ENCODE peak calls at places on chromosomes 13 and 19, in eight cellular contexts. B, J, D, S, V, C, F and A are unnamed samples.

GRCh38 chr13:98252931-98253470 is 75.9 kb upstream of the RNF113B start:
- DNase-seq in B (no peak), J (no peak), D (no peak), S (no peak), V (no peak), C (no peak), F (no peak), A (no peak)

GRCh38 chr13:59691501-59692066 is 472.1 kb downstream of the DIAPH3 start:
- DNase-seq in B (no peak), J (no peak), D (no peak), S (no peak), V (no peak), C (no peak), F (peak), A (no peak)

GRCh38 chr13:42478531-42479156 is 95.3 kb upstream of the TNFSF11 start:
- DNase-seq in B (no peak), J (no peak), D (no peak), S (no peak), V (no peak), C (no peak), F (no peak), A (no peak)

GRCh38 chr19:47765522-47766358 is 12.8 kb upstream of the SELENOW start:
- DNase-seq in B (peak), J (peak), D (peak), S (peak), V (peak), C (peak), F (no peak), A (no peak)

GRCh38 chr19:36111200-36111539 is 227 bp downstream of the OVOL3 start:
- DNase-seq in B (no peak), J (no peak), D (no peak), S (no peak), V (no peak), C (no peak), F (no peak), A (no peak)

GRCh38 chr19:11152318-11153062 is 3.1 kb downstream of the SPC24 start:
- DNase-seq in B (no peak), J (peak), D (peak), S (peak), V (peak), C (peak), F (no peak), A (no peak)

GRCh38 chr19:29495971-29496441 is 29.8 kb upstream of the VSTM2B start:
- DNase-seq in B (no peak), J (peak), D (no peak), S (no peak), V (no peak), C (no peak), F (no peak), A (peak)

GRCh38 chr13:25064396-25064795 is 31.5 kb upstream of the PABPC3 start:
- DNase-seq in B (no peak), J (no peak), D (no peak), S (no peak), V (no peak), C (no peak), F (no peak), A (no peak)

GRCh38 chr13:105573134-105573533 is 962.3 kb downstream of the EFNB2 start:
- DNase-seq in B (no peak), J (no peak), D (no peak), S (no peak), V (no peak), C (no peak), F (no peak), A (no peak)

GRCh38 chr19:38924383-38924782 is 6.2 kb downstream of the SARS2 start:
- DNase-seq in B (no peak), J (no peak), D (no peak), S (no peak), V (no peak), C (no peak), F (no peak), A (no peak)

GRCh38 chr19:44890366-44891015 is 563 bp upstream of the TOMM40 start:
- DNase-seq in B (no peak), J (no peak), D (no peak), S (peak), V (peak), C (no peak), F (peak), A (no peak)

GRCh38 chr19:39409886-39410619 is 2.4 kb upstream of the PLEKHG2 start:
- DNase-seq in B (peak), J (peak), D (peak), S (peak), V (no peak), C (peak), F (no peak), A (no peak)

GRCh38 chr13:107866666-107867623 is 348.4 kb downstream of the LIG4 start:
- DNase-seq in B (peak), J (no peak), D (no peak), S (no peak), V (no peak), C (no peak), F (no peak), A (no peak)

GRCh38 chr13:44218501-44219240 is 155.0 kb upstream of the SERP2 start:
- DNase-seq in B (no peak), J (peak), D (peak), S (peak), V (peak), C (peak), F (no peak), A (no peak)

GRCh38 chr13:75178436-75178835 is 303.5 kb downstream of the TBC1D4 start:
- DNase-seq in B (no peak), J (no peak), D (no peak), S (no peak), V (no peak), C (no peak), F (no peak), A (no peak)

GRCh38 chr13:110010433-110011135 is 224.2 kb upstream of the IRS2 start:
- DNase-seq in B (no peak), J (no peak), D (no peak), S (no peak), V (no peak), C (no peak), F (no peak), A (no peak)

GRCh38 chr19:7986321-7987083 is 18.9 kb downstream of the ELAVL1 start:
- DNase-seq in B (no peak), J (no peak), D (no peak), S (no peak), V (no peak), C (no peak), F (no peak), A (no peak)

GRCh38 chr13:110525328-110526319 is 35.9 kb downstream of the RAB20 start:
- DNase-seq in B (no peak), J (peak), D (no peak), S (peak), V (no peak), C (peak), F (no peak), A (no peak)

GRCh38 chr13:75495938-75496337 is 14.0 kb upstream of the TBC1D4 start:
- DNase-seq in B (no peak), J (no peak), D (no peak), S (no peak), V (no peak), C (no peak), F (peak), A (no peak)

GRCh38 chr19:44846455-44847143 is 502 bp downstream of the NECTIN2 start:
- DNase-seq in B (peak), J (peak), D (peak), S (peak), V (no peak), C (peak), F (no peak), A (peak)

GRCh38 chr13:25905411-25906010 is 146.3 kb downstream of the SHISA2 start:
- DNase-seq in B (no peak), J (no peak), D (no peak), S (no peak), V (no peak), C (no peak), F (no peak), A (no peak)

GRCh38 chr13:106911602-106912001 is 343.7 kb upstream of the ARGLU1 start:
- DNase-seq in B (no peak), J (no peak), D (no peak), S (no peak), V (no peak), C (no peak), F (no peak), A (no peak)

GRCh38 chr19:11166281-11167142 is 10.9 kb upstream of the SPC24 start:
- DNase-seq in B (no peak), J (peak), D (peak), S (peak), V (no peak), C (no peak), F (peak), A (no peak)

GRCh38 chr13:52599037-52599852 is 43.0 kb upstream of the HNRNPA1L2 start:
- DNase-seq in B (no peak), J (no peak), D (no peak), S (no peak), V (no peak), C (no peak), F (no peak), A (no peak)

GRCh38 chr13:101529419-101529818 is 76.9 kb downstream of the ITGBL1 start:
- DNase-seq in B (no peak), J (no peak), D (no peak), S (no peak), V (no peak), C (no peak), F (no peak), A (no peak)

GRCh38 chr13:20274466-20274865 is 42.3 kb upstream of the GJB6 start:
- DNase-seq in B (no peak), J (no peak), D (no peak), S (no peak), V (no peak), C (no peak), F (no peak), A (no peak)

GRCh38 chr19:2461751-2462634 is 5.2 kb upstream of the LMNB2 start:
- DNase-seq in B (peak), J (no peak), D (peak), S (peak), V (no peak), C (peak), F (no peak), A (peak)

DNA sequence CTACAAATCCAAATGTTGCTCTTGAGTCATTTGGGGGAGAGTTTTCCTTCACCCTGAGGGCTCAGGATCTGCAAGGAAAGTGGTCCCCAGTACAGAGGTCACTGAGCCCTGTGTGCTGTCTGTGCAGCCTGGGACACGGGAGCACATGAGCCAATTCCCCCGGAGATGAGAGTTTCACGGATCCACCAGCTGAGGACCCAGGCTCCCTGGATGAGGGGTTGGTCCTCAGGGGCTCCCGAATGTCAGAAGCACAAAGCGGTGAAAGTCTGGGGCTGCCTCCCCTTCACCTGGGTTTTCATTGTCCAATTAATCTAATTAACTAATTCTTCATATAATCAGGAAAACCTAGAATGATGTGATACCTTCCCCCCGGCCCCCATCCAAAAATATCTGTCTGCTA is 13.6 kb upstream of the LILRB2 start:
- DNase-seq in B (no peak), J (peak), D (no peak), S (no peak), V (peak), C (no peak), F (no peak), A (no peak)
- TF ChIP-seq CTCF in B (no peak), J (no peak), D (no peak), S (no peak), V (no peak), C (no peak), F (no peak), A (no peak)

GRCh38 chr13:63706751-63707150 is 2291.1 kb upstream of the PCDH20 start:
- DNase-seq in B (no peak), J (no peak), D (no peak), S (no peak), V (no peak), C (no peak), F (no peak), A (no peak)
- TF ChIP-seq CTCF in B (no peak), J (no peak), D (no peak), S (no peak), V (no peak), C (no peak), F (no peak), A (no peak)

DNA sequence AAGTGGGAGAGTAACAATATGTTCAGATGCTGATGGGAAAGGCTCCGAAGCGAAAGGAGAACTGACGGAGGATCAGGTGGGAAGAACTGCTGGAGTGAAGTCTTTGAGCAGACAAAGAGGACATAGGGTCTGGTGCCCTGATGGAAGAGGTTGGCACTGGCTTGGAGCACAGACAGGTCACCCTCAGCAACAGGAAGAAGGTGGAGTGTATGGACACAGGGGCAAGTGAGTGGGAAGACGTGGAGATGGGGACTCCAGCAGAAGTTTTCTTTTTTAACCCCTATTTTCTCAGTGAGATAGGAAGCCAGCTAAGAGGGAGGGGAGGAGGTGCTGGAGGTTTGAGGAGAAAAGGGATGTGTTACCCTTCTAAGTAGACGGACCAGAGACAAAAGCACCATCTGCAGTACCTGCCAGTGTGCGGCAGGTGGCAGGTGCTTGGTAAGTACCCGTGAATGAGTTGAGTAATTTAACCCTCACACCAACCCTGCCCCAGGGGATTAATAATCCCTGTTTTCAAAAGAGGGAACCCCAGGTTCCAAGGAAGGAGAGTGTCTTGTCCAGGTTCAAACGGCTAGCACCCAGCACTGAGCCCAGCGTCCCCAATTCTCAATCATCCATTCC is 11.2 kb downstream of the HAS1 start:
- DNase-seq in B (no peak), J (no peak), D (no peak), S (no peak), V (no peak), C (no peak), F (no peak), A (no peak)
- TF ChIP-seq CTCF in B (no peak), J (no peak), D (no peak), S (peak), V (peak), C (no peak), F (peak), A (peak)

DNA sequence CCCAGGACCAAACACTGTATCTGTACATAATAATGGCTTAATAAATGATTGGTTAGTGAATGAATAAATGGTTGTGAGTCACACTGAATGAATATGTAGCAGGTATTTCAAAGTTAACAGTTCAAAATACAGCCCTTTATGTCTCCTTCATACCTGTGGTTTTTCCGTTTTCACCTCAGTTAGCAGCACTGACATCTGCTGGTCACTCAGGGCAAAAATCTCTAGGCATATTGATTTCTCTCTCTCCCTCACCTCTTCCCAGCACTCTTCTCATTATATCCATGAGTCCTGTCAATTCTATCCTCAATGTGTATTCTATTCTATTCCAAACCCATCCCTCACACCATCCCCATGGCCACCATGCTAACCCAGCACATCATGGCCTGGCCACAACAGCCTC is 76.2 kb downstream of the PEG3 start:
- DNase-seq in B (no peak), J (no peak), D (no peak), S (no peak), V (no peak), C (no peak), F (no peak), A (no peak)
- TF ChIP-seq CTCF in B (no peak), J (no peak), D (no peak), S (no peak), V (no peak), C (no peak), F (no peak), A (no peak)

GRCh38 chr19:4589579-4590410 is 30.3 kb upstream of the SEMA6B start:
- DNase-seq in B (peak), J (no peak), D (no peak), S (peak), V (no peak), C (no peak), F (no peak), A (no peak)
- TF ChIP-seq CTCF in B (peak), J (peak), D (peak), S (peak), V (no peak), C (no peak), F (peak), A (peak)

GRCh38 chr13:39417131-39417530 is 185.9 kb downstream of the LHFPL6 start:
- DNase-seq in B (peak), J (no peak), D (no peak), S (peak), V (no peak), C (no peak), F (no peak), A (no peak)
- TF ChIP-seq CTCF in B (peak), J (no peak), D (no peak), S (peak), V (no peak), C (no peak), F (no peak), A (no peak)

DNA sequence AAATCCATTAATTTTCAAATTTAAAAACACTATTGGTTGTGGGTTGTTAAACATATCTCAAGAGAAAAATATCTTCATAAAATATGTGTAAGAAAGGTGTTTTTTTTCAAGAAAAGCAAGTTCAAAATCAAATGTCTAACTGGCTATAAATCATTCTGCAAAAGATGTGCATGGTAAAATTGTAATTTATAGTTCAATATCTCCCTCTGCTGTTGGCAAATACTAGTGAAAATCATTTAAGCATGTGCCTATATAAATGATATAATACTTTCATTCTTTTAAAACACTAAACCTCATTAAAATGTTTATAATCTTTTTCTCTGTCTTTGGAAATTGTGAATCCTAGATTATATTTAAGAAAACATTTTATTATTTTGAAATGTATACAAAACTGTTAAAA is 17.2 kb upstream of the SLITRK6 start:
- DNase-seq in B (no peak), J (no peak), D (no peak), S (no peak), V (no peak), C (no peak), F (no peak), A (no peak)
- TF ChIP-seq CTCF in B (no peak), J (no peak), D (no peak), S (no peak), V (no peak), C (no peak), F (no peak), A (peak)

DNA sequence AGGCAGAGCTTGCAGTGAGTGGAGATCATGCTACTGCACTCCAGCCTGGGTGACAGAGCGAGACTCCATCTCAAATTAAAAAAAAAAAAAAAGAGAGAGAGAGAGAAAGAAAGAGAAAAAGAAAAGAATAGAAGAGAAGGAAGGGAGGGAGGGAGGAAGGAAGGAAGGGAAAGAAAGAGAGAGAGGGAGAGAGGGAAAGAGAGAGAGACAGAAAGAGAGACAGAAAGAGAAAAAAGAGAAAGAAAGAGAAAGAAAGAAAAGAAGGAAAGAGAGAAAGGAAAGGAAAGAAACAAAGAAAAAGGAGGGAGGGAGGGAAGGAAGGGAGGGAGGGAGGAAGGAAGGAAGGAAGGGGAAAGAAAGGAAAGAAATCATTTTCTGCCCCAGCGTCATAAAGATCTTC is 7.0 kb upstream of the UNC13A start:
- DNase-seq in B (no peak), J (no peak), D (no peak), S (no peak), V (no peak), C (no peak), F (no peak), A (no peak)
- TF ChIP-seq CTCF in B (no peak), J (no peak), D (no peak), S (no peak), V (no peak), C (no peak), F (no peak), A (no peak)

GRCh38 chr13:40812724-40813445 is 23.5 kb downstream of the SLC25A15 start:
- DNase-seq in B (no peak), J (no peak), D (no peak), S (no peak), V (no peak), C (peak), F (no peak), A (no peak)

GRCh38 chr13:40812102-40812501 is 22.7 kb downstream of the SLC25A15 start:
- DNase-seq in B (no peak), J (no peak), D (no peak), S (no peak), V (no peak), C (no peak), F (no peak), A (no peak)

GRCh38 chr13:40809471-40809870 is 20.1 kb downstream of the SLC25A15 start:
- DNase-seq in B (no peak), J (no peak), D (no peak), S (no peak), V (no peak), C (no peak), F (no peak), A (no peak)

GRCh38 chr13:40814803-40815202 is 25.4 kb downstream of the SLC25A15 start:
- DNase-seq in B (no peak), J (no peak), D (no peak), S (no peak), V (no peak), C (no peak), F (no peak), A (no peak)

GRCh38 chr13:40813662-40814454 is 24.4 kb downstream of the SLC25A15 start:
- DNase-seq in B (no peak), J (no peak), D (no peak), S (no peak), V (no peak), C (no peak), F (no peak), A (no peak)
- TF ChIP-seq CTCF in B (peak), J (no peak), D (peak), S (peak), V (peak), C (no peak), F (peak), A (no peak)

DNA sequence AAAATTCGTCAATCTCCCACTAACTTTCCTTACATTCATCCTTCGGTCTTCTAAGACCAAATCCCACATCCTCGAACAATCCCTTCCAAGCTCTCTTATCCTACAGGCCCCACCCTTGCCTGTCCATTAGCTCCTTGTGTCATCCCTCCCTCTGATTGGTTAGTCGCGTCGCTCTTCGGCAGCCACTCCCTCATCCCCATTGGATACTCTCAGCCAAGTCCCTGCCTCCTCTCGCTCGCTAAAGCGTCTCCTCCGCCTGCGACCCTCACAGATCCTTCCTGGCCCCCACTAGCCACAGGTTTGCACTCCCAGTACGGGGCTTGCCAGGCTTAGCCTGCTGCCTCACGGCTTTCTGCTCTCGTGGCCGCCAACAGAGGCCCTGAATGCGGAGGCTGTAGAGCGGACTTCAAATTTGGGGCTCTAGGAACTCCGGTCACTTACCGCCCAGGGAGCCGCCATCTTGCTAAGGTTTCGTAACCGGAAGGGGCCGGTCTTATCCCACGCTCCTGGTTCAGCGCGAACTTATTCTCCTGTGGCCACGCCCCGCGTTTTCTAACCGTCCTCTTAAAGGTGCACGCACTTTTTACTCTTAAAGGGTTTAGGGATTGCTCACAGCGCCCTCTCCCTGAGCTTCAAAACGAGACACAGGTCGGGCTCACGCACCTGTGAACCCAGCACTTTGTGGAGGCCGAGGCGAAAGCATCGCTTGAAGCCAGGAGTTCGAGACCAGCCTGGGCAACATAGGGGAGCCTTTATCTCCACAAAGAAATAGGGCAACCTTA is at the start of gene DMAC2:
- DNase-seq in B (peak), J (peak), D (peak), S (peak), V (peak), C (peak), F (peak), A (peak)
- TF ChIP-seq CTCF in B (peak), J (no peak), D (peak), S (peak), V (peak), C (peak), F (peak), A (no peak)